ENCODE peak calls at places on chromosomes 12 and 14, in seven cellular contexts. One of them, this sample, is unnamed.

GRCh38 chr12:76003263-76003640 is 28.3 kb downstream of the PHLDA1 start:
- DNase-seq in GM12878: no peak
- DNase-seq in HepG2: no peak
- DNase-seq in H1: no peak
- DNase-seq in K562: no peak
- DNase-seq in HCT116: no peak
- DNase-seq in SK-N-SH: peak
- DNase-seq in this sample: no peak

GRCh38 chr12:11795192-11795909 is 145.9 kb downstream of the ETV6 start:
- DNase-seq in HepG2: no peak
- DNase-seq in SK-N-SH: no peak
- DNase-seq in K562: no peak
- DNase-seq in HCT116: peak
- DNase-seq in H1: no peak
- DNase-seq in GM12878: no peak
- DNase-seq in this sample: no peak

GRCh38 chr12:46266869-46267617 is 1.8 kb downstream of the SLC38A1 start:
- DNase-seq in HCT116: no peak
- DNase-seq in HepG2: peak
- DNase-seq in SK-N-SH: peak
- DNase-seq in K562: no peak
- DNase-seq in GM12878: no peak
- DNase-seq in H1: no peak
- DNase-seq in this sample: peak

GRCh38 chr14:59126714-59127436 is 61.6 kb upstream of the DAAM1 start:
- DNase-seq in SK-N-SH: peak
- DNase-seq in HCT116: peak
- DNase-seq in HepG2: peak
- DNase-seq in GM12878: no peak
- DNase-seq in K562: peak
- DNase-seq in H1: no peak
- DNase-seq in this sample: peak

GRCh38 chr14:100714205-100714781 is 12.4 kb upstream of the DLK1 start:
- DNase-seq in GM12878: no peak
- DNase-seq in K562: peak
- DNase-seq in H1: no peak
- DNase-seq in HCT116: no peak
- DNase-seq in SK-N-SH: no peak
- DNase-seq in HepG2: no peak
- DNase-seq in this sample: no peak

GRCh38 chr12:48968004-48968403 is 3.5 kb downstream of the WNT10B start:
- DNase-seq in HCT116: no peak
- DNase-seq in GM12878: no peak
- DNase-seq in H1: no peak
- DNase-seq in K562: no peak
- DNase-seq in SK-N-SH: no peak
- DNase-seq in HepG2: no peak
- DNase-seq in this sample: peak

GRCh38 chr12:121576851-121577391 is 3.9 kb downstream of the KDM2B start:
- DNase-seq in K562: no peak
- DNase-seq in SK-N-SH: no peak
- DNase-seq in GM12878: no peak
- DNase-seq in HCT116: no peak
- DNase-seq in HepG2: peak
- DNase-seq in H1: peak
- DNase-seq in this sample: no peak

GRCh38 chr14:106694638-106695393 is 1168.4 kb downstream of the TMEM121 start:
- DNase-seq in SK-N-SH: peak
- DNase-seq in GM12878: no peak
- DNase-seq in H1: no peak
- DNase-seq in HepG2: no peak
- DNase-seq in HCT116: no peak
- DNase-seq in K562: no peak
- DNase-seq in this sample: peak

GRCh38 chr12:108783446-108783845 is 52.1 kb upstream of the CORO1C start:
- DNase-seq in H1: no peak
- DNase-seq in HepG2: no peak
- DNase-seq in HCT116: no peak
- DNase-seq in GM12878: no peak
- DNase-seq in SK-N-SH: no peak
- DNase-seq in K562: peak
- DNase-seq in this sample: no peak

GRCh38 chr12:63857771-63858670 is 13.5 kb downstream of the SRGAP1 start:
- DNase-seq in HCT116: no peak
- DNase-seq in GM12878: no peak
- DNase-seq in SK-N-SH: no peak
- DNase-seq in K562: no peak
- DNase-seq in H1: no peak
- DNase-seq in HepG2: no peak
- DNase-seq in this sample: no peak

GRCh38 chr12:4119157-4119761 is 154.3 kb upstream of the CCND2 start:
- DNase-seq in HepG2: no peak
- DNase-seq in K562: no peak
- DNase-seq in HCT116: no peak
- DNase-seq in H1: no peak
- DNase-seq in GM12878: peak
- DNase-seq in SK-N-SH: no peak
- DNase-seq in this sample: no peak

GRCh38 chr14:94307410-94307992 is 14.4 kb upstream of the SERPINA10 start:
- DNase-seq in GM12878: no peak
- DNase-seq in H1: no peak
- DNase-seq in HepG2: peak
- DNase-seq in SK-N-SH: no peak
- DNase-seq in HCT116: peak
- DNase-seq in K562: peak
- DNase-seq in this sample: no peak

GRCh38 chr14:95496690-95497241 is 19.7 kb downstream of the SYNE3 start:
- DNase-seq in HCT116: no peak
- DNase-seq in H1: no peak
- DNase-seq in GM12878: no peak
- DNase-seq in K562: no peak
- DNase-seq in HepG2: no peak
- DNase-seq in SK-N-SH: no peak
- DNase-seq in this sample: no peak

GRCh38 chr12:115371711-115372110 is 687.7 kb upstream of the TBX3 start:
- DNase-seq in HCT116: no peak
- DNase-seq in H1: no peak
- DNase-seq in HepG2: no peak
- DNase-seq in GM12878: no peak
- DNase-seq in SK-N-SH: no peak
- DNase-seq in K562: no peak
- DNase-seq in this sample: no peak

GRCh38 chr14:66918527-66918926 is 270.7 kb upstream of the GARIN2 start:
- DNase-seq in HepG2: peak
- DNase-seq in GM12878: no peak
- DNase-seq in SK-N-SH: no peak
- DNase-seq in H1: no peak
- DNase-seq in HCT116: no peak
- DNase-seq in K562: no peak
- DNase-seq in this sample: no peak

GRCh38 chr12:66740257-66740656 is 61.4 kb upstream of the GRIP1 start:
- DNase-seq in GM12878: no peak
- DNase-seq in HepG2: no peak
- DNase-seq in SK-N-SH: no peak
- DNase-seq in HCT116: no peak
- DNase-seq in K562: no peak
- DNase-seq in H1: no peak
- DNase-seq in this sample: no peak

GRCh38 chr14:68945585-68946289 is 33.4 kb downstream of the ACTN1 start:
- DNase-seq in SK-N-SH: no peak
- DNase-seq in H1: no peak
- DNase-seq in K562: peak
- DNase-seq in HCT116: no peak
- DNase-seq in HepG2: peak
- DNase-seq in GM12878: no peak
- DNase-seq in this sample: no peak

GRCh38 chr12:2618291-2618995 is 176.3 kb upstream of the FKBP4 start:
- DNase-seq in K562: no peak
- DNase-seq in GM12878: no peak
- DNase-seq in HCT116: no peak
- DNase-seq in H1: no peak
- DNase-seq in SK-N-SH: no peak
- DNase-seq in HepG2: no peak
- DNase-seq in this sample: no peak

GRCh38 chr12:2615665-2616387 is 178.9 kb upstream of the FKBP4 start:
- DNase-seq in K562: no peak
- DNase-seq in SK-N-SH: no peak
- DNase-seq in HCT116: no peak
- DNase-seq in HepG2: no peak
- DNase-seq in H1: no peak
- DNase-seq in GM12878: no peak
- DNase-seq in this sample: no peak

GRCh38 chr12:2616763-2617162 is 178.0 kb upstream of the FKBP4 start:
- DNase-seq in HepG2: no peak
- DNase-seq in SK-N-SH: no peak
- DNase-seq in HCT116: no peak
- DNase-seq in K562: no peak
- DNase-seq in H1: no peak
- DNase-seq in GM12878: no peak
- DNase-seq in this sample: no peak

GRCh38 chr12:2617365-2617764 is 177.4 kb upstream of the FKBP4 start:
- DNase-seq in K562: no peak
- DNase-seq in HepG2: no peak
- DNase-seq in HCT116: no peak
- DNase-seq in H1: no peak
- DNase-seq in GM12878: no peak
- DNase-seq in SK-N-SH: no peak
- DNase-seq in this sample: no peak

GRCh38 chr12:2619136-2619535 is 175.6 kb upstream of the FKBP4 start:
- DNase-seq in H1: no peak
- DNase-seq in HCT116: no peak
- DNase-seq in K562: no peak
- DNase-seq in GM12878: no peak
- DNase-seq in SK-N-SH: no peak
- DNase-seq in HepG2: no peak
- DNase-seq in this sample: no peak
- TF ChIP-seq JUND in H1: no peak
- TF ChIP-seq JUND in HCT116: no peak
- TF ChIP-seq JUND in K562: no peak
- TF ChIP-seq JUND in GM12878: no peak
- TF ChIP-seq JUND in SK-N-SH: no peak
- TF ChIP-seq JUND in HepG2: no peak
- TF ChIP-seq JUND in this sample: no peak

GRCh38 chr14:40796168-40796567 is 810.5 kb upstream of the LRFN5 start:
- DNase-seq in SK-N-SH: no peak
- DNase-seq in GM12878: no peak
- DNase-seq in H1: no peak
- DNase-seq in K562: no peak
- DNase-seq in HepG2: no peak
- DNase-seq in HCT116: no peak
- DNase-seq in this sample: no peak
- TF ChIP-seq JUND in SK-N-SH: no peak
- TF ChIP-seq JUND in GM12878: no peak
- TF ChIP-seq JUND in H1: no peak
- TF ChIP-seq JUND in K562: no peak
- TF ChIP-seq JUND in HepG2: no peak
- TF ChIP-seq JUND in HCT116: no peak
- TF ChIP-seq JUND in this sample: no peak

DNA sequence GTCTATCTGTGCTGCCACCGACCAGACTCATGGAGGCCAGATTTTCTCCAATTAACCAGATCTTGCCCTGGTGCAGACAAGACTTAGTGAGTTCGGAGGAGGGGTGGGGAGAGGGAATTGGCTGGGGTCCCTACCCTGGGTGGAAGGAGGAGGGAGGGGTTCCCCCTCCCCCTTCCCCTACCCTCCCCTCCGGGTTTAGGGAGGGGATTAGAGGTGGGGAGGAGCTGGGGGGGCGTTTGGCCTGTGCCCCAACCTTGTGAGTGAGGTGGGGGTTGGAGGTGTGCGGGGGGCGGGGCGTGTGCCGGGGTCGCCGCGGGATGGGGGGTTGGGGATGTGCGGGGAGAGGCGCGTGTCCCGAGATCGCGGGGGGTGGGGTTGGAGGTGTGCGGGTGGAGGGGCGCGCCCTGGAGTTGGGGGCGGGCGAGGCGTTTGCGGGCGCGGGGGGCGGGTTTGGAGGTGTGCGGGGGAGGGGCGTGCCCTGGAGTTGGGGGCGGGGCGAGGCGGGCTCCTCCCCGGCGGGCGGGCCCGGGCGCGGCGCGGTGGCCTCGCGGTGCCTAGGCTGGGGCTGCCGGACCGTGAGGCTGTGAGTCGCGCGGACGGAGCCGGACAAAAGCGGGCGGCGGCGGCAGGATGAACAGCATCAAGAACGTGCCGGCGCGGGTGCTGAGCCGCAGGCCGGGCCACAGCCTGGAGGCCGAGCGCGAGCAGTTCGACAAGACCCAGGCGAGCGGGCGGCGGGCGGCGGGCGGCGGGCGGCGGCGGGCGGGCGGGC is at the start of gene HIP1R:
- DNase-seq in HCT116: peak
- DNase-seq in HepG2: no peak
- DNase-seq in H1: no peak
- DNase-seq in GM12878: no peak
- DNase-seq in K562: peak
- DNase-seq in SK-N-SH: peak
- DNase-seq in this sample: peak
- TF ChIP-seq JUND in HCT116: no peak
- TF ChIP-seq JUND in HepG2: no peak
- TF ChIP-seq JUND in H1: no peak
- TF ChIP-seq JUND in GM12878: no peak
- TF ChIP-seq JUND in K562: no peak
- TF ChIP-seq JUND in SK-N-SH: no peak
- TF ChIP-seq JUND in this sample: no peak

GRCh38 chr12:96347130-96347699 is 53.0 kb downstream of the CDK17 start:
- DNase-seq in HCT116: no peak
- DNase-seq in SK-N-SH: no peak
- DNase-seq in GM12878: no peak
- DNase-seq in HepG2: no peak
- DNase-seq in K562: no peak
- DNase-seq in H1: no peak
- DNase-seq in this sample: peak

GRCh38 chr12:96344124-96344695 is 56.0 kb downstream of the CDK17 start:
- DNase-seq in SK-N-SH: no peak
- DNase-seq in H1: no peak
- DNase-seq in HepG2: no peak
- DNase-seq in HCT116: no peak
- DNase-seq in GM12878: no peak
- DNase-seq in K562: no peak
- DNase-seq in this sample: no peak

GRCh38 chr12:96338852-96339478 is 61.3 kb downstream of the CDK17 start:
- DNase-seq in GM12878: no peak
- DNase-seq in HCT116: no peak
- DNase-seq in HepG2: peak
- DNase-seq in SK-N-SH: no peak
- DNase-seq in H1: no peak
- DNase-seq in K562: no peak
- DNase-seq in this sample: no peak

DNA sequence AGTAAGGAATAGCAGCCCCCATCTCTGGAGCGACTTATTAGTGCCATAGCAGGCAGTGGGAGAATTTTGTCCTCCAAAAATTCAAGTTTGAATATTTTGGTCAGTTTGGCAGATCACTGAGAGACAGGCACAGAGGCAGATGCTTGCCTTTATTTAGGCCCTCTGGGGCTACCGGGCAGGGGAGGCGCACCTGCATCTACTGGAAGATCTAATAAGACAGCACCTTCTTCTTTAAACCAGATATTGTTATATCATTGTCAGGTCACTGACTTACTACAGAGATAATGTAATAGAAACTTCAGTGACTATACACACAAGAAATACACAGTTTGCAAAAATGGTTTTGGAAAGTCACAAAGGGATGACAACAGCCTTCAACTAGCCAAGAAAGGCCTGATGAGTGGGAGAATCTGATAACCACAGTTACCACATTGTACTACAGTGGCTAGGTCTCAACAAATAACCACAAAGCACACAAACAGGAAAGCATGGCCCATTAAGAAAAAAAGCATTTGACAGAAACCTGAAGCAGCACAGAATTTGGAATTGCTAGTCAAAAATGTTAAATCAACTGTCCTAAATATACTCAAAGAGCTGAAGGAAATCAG is 56.8 kb downstream of the CDK17 start:
- DNase-seq in GM12878: peak
- DNase-seq in SK-N-SH: no peak
- DNase-seq in HCT116: no peak
- DNase-seq in HepG2: no peak
- DNase-seq in H1: no peak
- DNase-seq in K562: no peak
- DNase-seq in this sample: no peak
- TF ChIP-seq JUND in GM12878: no peak
- TF ChIP-seq JUND in SK-N-SH: no peak
- TF ChIP-seq JUND in HCT116: no peak
- TF ChIP-seq JUND in HepG2: no peak
- TF ChIP-seq JUND in H1: no peak
- TF ChIP-seq JUND in K562: no peak
- TF ChIP-seq JUND in this sample: no peak